ENCODE peak calls at places on chromosomes 11 and 22, in five cellular contexts. J is mucosa of descending colon; E is CD8-positive, alpha-beta T cell; Q is aorta; P is HCT116. L is an unnamed sample.
A peak's percentile ranks its signal among the peaks of the same experiment; 100 is the strongest.

GRCh38 chr11:41451011-41451410 is 8.4 kb downstream of the LRRC4C start:
- DNase-seq in J (no peak), E (no peak), Q (no peak), P (no peak), L (no peak)

GRCh38 chr11:27882066-27882697 is 181.9 kb upstream of the BDNF start:
- DNase-seq in J (no peak), E (no peak), Q (no peak), P (peak; percentile 52), L (peak; percentile 40)

GRCh38 chr11:93986716-93987115 is 34.4 kb upstream of the HEPHL1 start:
- DNase-seq in J (no peak), E (no peak), Q (no peak), P (peak; percentile 8), L (peak; percentile 2)

GRCh38 chr22:44068422-44069191 is 44.5 kb downstream of the PARVB start:
- DNase-seq in J (peak; percentile 15), E (no peak), Q (peak; percentile 73), P (no peak), L (no peak)

GRCh38 chr11:108135845-108136599 is 14.7 kb downstream of the ACAT1 start:
- DNase-seq in J (no peak), E (no peak), Q (no peak), P (no peak), L (no peak)

GRCh38 chr11:79059171-79059570 is 381.7 kb downstream of the TENM4 start:
- DNase-seq in J (no peak), E (no peak), Q (no peak), P (no peak), L (no peak)

GRCh38 chr11:44017443-44018126 is 30.2 kb upstream of the ACCSL start:
- DNase-seq in J (no peak), E (no peak), Q (peak; percentile 49), P (no peak), L (no peak)

GRCh38 chr11:131278472-131278871 is 91.9 kb upstream of the NTM start:
- DNase-seq in J (no peak), E (no peak), Q (no peak), P (no peak), L (no peak)

GRCh38 chr11:119739975-119740374 is 11.0 kb upstream of the NECTIN1 start:
- DNase-seq in J (peak; percentile 87), E (no peak), Q (no peak), P (no peak), L (no peak)

GRCh38 chr11:69874178-69874983 is 55.2 kb upstream of the FGF3 start:
- DNase-seq in J (no peak), E (no peak), Q (no peak), P (no peak), L (peak; percentile 57)

GRCh38 chr11:121451982-121452608 is at the start of gene SORL1:
- DNase-seq in J (peak; percentile 88), E (peak; percentile 58), Q (peak; percentile 86), P (no peak), L (no peak)

GRCh38 chr11:15842345-15842744 is 514.0 kb downstream of the SOX6 start:
- DNase-seq in J (no peak), E (no peak), Q (no peak), P (no peak), L (no peak)

GRCh38 chr11:119368121-119369034 is 13.1 kb downstream of the USP2 start:
- DNase-seq in J (peak; percentile 84), E (no peak), Q (no peak), P (no peak), L (no peak)

GRCh38 chr22:44746836-44747519 is 5.4 kb upstream of the ARHGAP8 start:
- DNase-seq in J (peak; percentile 79), E (no peak), Q (no peak), P (no peak), L (peak; percentile 39)

GRCh38 chr11:130488187-130489026 is 40.0 kb downstream of the ADAMTS15 start:
- DNase-seq in J (no peak), E (no peak), Q (no peak), P (no peak), L (no peak)

GRCh38 chr11:69501891-69502860 is 20.7 kb downstream of the LINC01488 start:
- DNase-seq in J (no peak), E (no peak), Q (no peak), P (no peak), L (no peak)

GRCh38 chr11:70637186-70637800 is 239.0 kb downstream of the CTTN start:
- DNase-seq in J (no peak), E (no peak), Q (no peak), P (no peak), L (no peak)

GRCh38 chr11:128022007-128022368 is 565.4 kb downstream of the ETS1 start:
- DNase-seq in J (no peak), E (no peak), Q (no peak), P (no peak), L (no peak)

GRCh38 chr11:3835100-3835485 is 5.7 kb downstream of the RHOG start:
- DNase-seq in J (no peak), E (no peak), Q (peak; percentile 44), P (no peak), L (no peak)

GRCh38 chr11:80849253-80849652 is 1408.4 kb upstream of the TENM4 start:
- DNase-seq in J (no peak), E (no peak), Q (no peak), P (no peak), L (no peak)

GRCh38 chr22:37428649-37429586 is 1.6 kb upstream of the ELFN2 start:
- DNase-seq in J (peak; percentile 62), E (peak; percentile 30), Q (peak; percentile 55), P (peak; percentile 37), L (peak; percentile 64)

GRCh38 chr11:12395333-12395732 is 18.0 kb downstream of the PARVA start:
- DNase-seq in J (no peak), E (no peak), Q (no peak), P (no peak), L (no peak)

GRCh38 chr22:46042786-46043185 is 65.8 kb upstream of the WNT7B start:
- DNase-seq in J (no peak), E (no peak), Q (no peak), P (no peak), L (no peak)

GRCh38 chr22:41772645-41773044 is 27.8 kb upstream of the CCDC134 start:
- DNase-seq in J (no peak), E (no peak), Q (no peak), P (no peak), L (no peak)

GRCh38 chr11:36092314-36093030 is 148.6 kb downstream of the LDLRAD3 start:
- DNase-seq in J (no peak), E (no peak), Q (no peak), P (no peak), L (no peak)

GRCh38 chr22:43042101-43042780 is 27.3 kb upstream of the PACSIN2 start:
- DNase-seq in J (no peak), E (no peak), Q (no peak), P (no peak), L (peak; percentile 99)

GRCh38 chr22:20613301-20613700 is 105.9 kb downstream of the MED15 start:
- DNase-seq in J (no peak), E (no peak), Q (no peak), P (no peak), L (no peak)

GRCh38 chr22:11627798-11628650 is 3900.0 kb upstream of the OR11H1 start:
- DNase-seq in J (no peak), E (no peak), Q (no peak), P (no peak), L (no peak)

GRCh38 chr22:19841641-19842385 is 12.9 kb downstream of the GNB1L start:
- DNase-seq in J (no peak), E (no peak), Q (no peak), P (no peak), L (no peak)

GRCh38 chr11:8792636-8793035 is 110.0 kb downstream of the RPL27A start:
- DNase-seq in J (no peak), E (no peak), Q (no peak), P (no peak), L (no peak)

GRCh38 chr22:45584121-45584570 is 81.5 kb downstream of the FBLN1 start:
- DNase-seq in J (no peak), E (no peak), Q (peak; percentile 40), P (no peak), L (no peak)

GRCh38 chr11:112839051-112839450 is 122.2 kb upstream of the NCAM1 start:
- DNase-seq in J (no peak), E (no peak), Q (no peak), P (no peak), L (no peak)
- H3K4me3 ChIP-seq in J (no peak overlapping the region), E (no peak overlapping the region), Q (no peak overlapping the region), P (no peak overlapping the region), L (no peak overlapping the region)

GRCh38 chr22:48530666-48531065 is 1297.0 kb downstream of the BRD1 start:
- DNase-seq in J (no peak), E (no peak), Q (no peak), P (no peak), L (no peak)

GRCh38 chr22:48531721-48532435 is 1295.8 kb downstream of the BRD1 start:
- DNase-seq in J (no peak), E (no peak), Q (no peak), P (no peak), L (no peak)

GRCh38 chr22:48534395-48534958 is 1293.2 kb downstream of the BRD1 start:
- DNase-seq in J (no peak), E (no peak), Q (no peak), P (no peak), L (no peak)

GRCh38 chr22:48531108-48531507 is 1296.6 kb downstream of the BRD1 start:
- DNase-seq in J (no peak), E (no peak), Q (no peak), P (no peak), L (no peak)

GRCh38 chr22:48532986-48533385 is 1294.7 kb downstream of the BRD1 start:
- DNase-seq in J (no peak), E (no peak), Q (no peak), P (no peak), L (no peak)
- H3K9me3 ChIP-seq in J (no peaks in the 10 kb centered on the region), E (no peaks in the 10 kb centered on the region), Q (no peaks in the 10 kb centered on the region), P (no peaks in the 10 kb centered on the region), L (no peaks in the 10 kb centered on the region)

GRCh38 chr11:76456571-76456970 is 11.8 kb downstream of the EMSY start:
- DNase-seq in J (no peak), E (no peak), Q (no peak), P (no peak), L (no peak)
- H3K4me3 ChIP-seq in J (no peak overlapping the region), E (no peak overlapping the region), Q (no peak overlapping the region), P (no peak overlapping the region), L (no peak overlapping the region)

GRCh38 chr11:2644844-2645778 is 54.7 kb downstream of the KCNQ1OT1 start:
- DNase-seq in J (no peak), E (no peak), Q (no peak), P (no peak), L (no peak)
- H3K9me3 ChIP-seq in J (peaks cover 82% of the 10 kb centered on the region), E (peaks cover 13% of the 10 kb centered on the region), Q (peaks cover 11% of the 10 kb centered on the region), P (peaks cover 11% of the 10 kb centered on the region), L (peaks cover 58% of the 10 kb centered on the region)